ENCODE peak calls at places on chromosomes 6 and 20, in five cellular contexts. One of them, this sample, is unnamed.
A peak's percentile ranks its signal among the peaks of the same experiment; 100 is the strongest.

GRCh38 chr6:108942556-108943492 is 94.6 kb downstream of the ARMC2 start:
- DNase-seq in A549: no peak
- DNase-seq in HCT116: no peak
- DNase-seq in GM23338: no peak
- DNase-seq in HepG2: no peak
- DNase-seq in this sample: no peak

GRCh38 chr20:13337090-13337784 is 116.2 kb downstream of the ISM1 start:
- DNase-seq in A549: peak; percentile 69
- DNase-seq in HCT116: no peak
- DNase-seq in GM23338: no peak
- DNase-seq in HepG2: no peak
- DNase-seq in this sample: no peak

GRCh38 chr6:21597706-21598273 is 4.2 kb downstream of the SOX4 start:
- DNase-seq in A549: no peak
- DNase-seq in HCT116: no peak
- DNase-seq in GM23338: no peak
- DNase-seq in HepG2: no peak
- DNase-seq in this sample: no peak

GRCh38 chr20:9172908-9173307 is 104.0 kb downstream of the PLCB4 start:
- DNase-seq in A549: peak; percentile 34
- DNase-seq in HCT116: no peak
- DNase-seq in GM23338: no peak
- DNase-seq in HepG2: no peak
- DNase-seq in this sample: no peak

GRCh38 chr6:47135772-47136171 is 93.6 kb upstream of the ADGRF1 start:
- DNase-seq in A549: peak; percentile 91
- DNase-seq in HCT116: peak; percentile 85
- DNase-seq in GM23338: peak; percentile 17
- DNase-seq in HepG2: peak; percentile 97
- DNase-seq in this sample: no peak

GRCh38 chr6:149065658-149066556 is 251.6 kb upstream of the TAB2 start:
- DNase-seq in A549: no peak
- DNase-seq in HCT116: no peak
- DNase-seq in GM23338: no peak
- DNase-seq in HepG2: no peak
- DNase-seq in this sample: peak; percentile 95

GRCh38 chr6:139490482-139490881 is 116.0 kb upstream of the CITED2 start:
- DNase-seq in A549: peak; percentile 7
- DNase-seq in HCT116: no peak
- DNase-seq in GM23338: no peak
- DNase-seq in HepG2: peak; percentile 74
- DNase-seq in this sample: peak; percentile 67

GRCh38 chr6:106724848-106725247 is 95.5 kb downstream of the QRSL1 start:
- DNase-seq in A549: peak; percentile 70
- DNase-seq in HCT116: no peak
- DNase-seq in GM23338: no peak
- DNase-seq in HepG2: no peak
- DNase-seq in this sample: no peak

GRCh38 chr6:36847991-36848390 is 8.7 kb upstream of the CPNE5 start:
- DNase-seq in A549: no peak
- DNase-seq in HCT116: no peak
- DNase-seq in GM23338: no peak
- DNase-seq in HepG2: no peak
- DNase-seq in this sample: no peak

GRCh38 chr6:151674578-151674977 is 132.9 kb upstream of the ESR1 start:
- DNase-seq in A549: no peak
- DNase-seq in HCT116: no peak
- DNase-seq in GM23338: no peak
- DNase-seq in HepG2: no peak
- DNase-seq in this sample: no peak

GRCh38 chr20:38066969-38067716 is 33.6 kb downstream of the RPRD1B start:
- DNase-seq in A549: no peak
- DNase-seq in HCT116: no peak
- DNase-seq in GM23338: no peak
- DNase-seq in HepG2: no peak
- DNase-seq in this sample: no peak

GRCh38 chr6:156828280-156828703 is 51.1 kb downstream of the ARID1B start:
- DNase-seq in A549: peak; percentile 62
- DNase-seq in HCT116: peak; percentile 57
- DNase-seq in GM23338: no peak
- DNase-seq in HepG2: peak; percentile 39
- DNase-seq in this sample: no peak

GRCh38 chr6:81384921-81385320 is 367.6 kb downstream of the TENT5A start:
- DNase-seq in A549: no peak
- DNase-seq in HCT116: no peak
- DNase-seq in GM23338: no peak
- DNase-seq in HepG2: no peak
- DNase-seq in this sample: no peak

GRCh38 chr6:31493875-31494694 is 3.9 kb upstream of the MICB start:
- DNase-seq in A549: peak; percentile 70
- DNase-seq in HCT116: peak; percentile 66
- DNase-seq in GM23338: peak; percentile 93
- DNase-seq in HepG2: peak; percentile 70
- DNase-seq in this sample: peak; percentile 82

GRCh38 chr20:35232575-35232974 is 6.1 kb downstream of the MMP24 start:
- DNase-seq in A549: no peak
- DNase-seq in HCT116: no peak
- DNase-seq in GM23338: no peak
- DNase-seq in HepG2: no peak
- DNase-seq in this sample: no peak

GRCh38 chr20:58500256-58500655 is 14.9 kb downstream of the APCDD1L start:
- DNase-seq in A549: no peak
- DNase-seq in HCT116: no peak
- DNase-seq in GM23338: no peak
- DNase-seq in HepG2: no peak
- DNase-seq in this sample: no peak

GRCh38 chr20:42093041-42093440 is 474.9 kb upstream of the CHD6 start:
- DNase-seq in A549: no peak
- DNase-seq in HCT116: no peak
- DNase-seq in GM23338: no peak
- DNase-seq in HepG2: no peak
- DNase-seq in this sample: no peak

GRCh38 chr6:170442596-170442995 is 110.5 kb downstream of the PSMB1 start:
- DNase-seq in A549: no peak
- DNase-seq in HCT116: no peak
- DNase-seq in GM23338: no peak
- DNase-seq in HepG2: no peak
- DNase-seq in this sample: no peak

GRCh38 chr6:140105857-140106256 is 731.4 kb upstream of the CITED2 start:
- DNase-seq in A549: peak; percentile 7
- DNase-seq in HCT116: peak; percentile 37
- DNase-seq in GM23338: peak; percentile 73
- DNase-seq in HepG2: peak; percentile 39
- DNase-seq in this sample: no peak

GRCh38 chr6:50791900-50792508 is 26.7 kb upstream of the TFAP2B start:
- DNase-seq in A549: peak; percentile 34
- DNase-seq in HCT116: no peak
- DNase-seq in GM23338: peak; percentile 87
- DNase-seq in HepG2: peak; percentile 61
- DNase-seq in this sample: no peak

GRCh38 chr6:14910692-14911547 is 334.9 kb upstream of the JARID2 start:
- DNase-seq in A549: no peak
- DNase-seq in HCT116: no peak
- DNase-seq in GM23338: no peak
- DNase-seq in HepG2: no peak
- DNase-seq in this sample: peak; percentile 96

GRCh38 chr20:16189371-16189770 is 383.9 kb downstream of the KIF16B start:
- DNase-seq in A549: no peak
- DNase-seq in HCT116: no peak
- DNase-seq in GM23338: no peak
- DNase-seq in HepG2: no peak
- DNase-seq in this sample: no peak

GRCh38 chr20:56513096-56513806 is 11.3 kb upstream of the FAM209A start:
- DNase-seq in A549: no peak
- DNase-seq in HCT116: no peak
- DNase-seq in GM23338: peak; percentile 4
- DNase-seq in HepG2: no peak
- DNase-seq in this sample: no peak

GRCh38 chr6:72286911-72287311 is 335.0 kb upstream of the KCNQ5 start:
- DNase-seq in A549: no peak
- DNase-seq in HCT116: no peak
- DNase-seq in GM23338: no peak
- DNase-seq in HepG2: no peak
- DNase-seq in this sample: no peak

GRCh38 chr6:47655719-47656595 is 42.4 kb upstream of the ADGRF4 start:
- DNase-seq in A549: peak; percentile 33
- DNase-seq in HCT116: peak; percentile 62
- DNase-seq in GM23338: peak; percentile 59
- DNase-seq in HepG2: no peak
- DNase-seq in this sample: no peak

GRCh38 chr20:38106461-38106860 is 58.6 kb downstream of the TGM2 start:
- DNase-seq in A549: no peak
- DNase-seq in HCT116: no peak
- DNase-seq in GM23338: no peak
- DNase-seq in HepG2: no peak
- DNase-seq in this sample: no peak

GRCh38 chr6:328184-328670 is 35.9 kb downstream of the DUSP22 start:
- DNase-seq in A549: no peak
- DNase-seq in HCT116: no peak
- DNase-seq in GM23338: no peak
- DNase-seq in HepG2: no peak
- DNase-seq in this sample: no peak

GRCh38 chr6:110756817-110757216 is 58.5 kb downstream of the CDK19 start:
- DNase-seq in A549: no peak
- DNase-seq in HCT116: no peak
- DNase-seq in GM23338: no peak
- DNase-seq in HepG2: no peak
- DNase-seq in this sample: no peak

GRCh38 chr6:43107344-43108062 is 31.4 kb downstream of the PTK7 start:
- DNase-seq in A549: no peak
- DNase-seq in HCT116: no peak
- DNase-seq in GM23338: no peak
- DNase-seq in HepG2: no peak
- DNase-seq in this sample: no peak

GRCh38 chr6:87791029-87791428 is 89.0 kb upstream of the AKIRIN2 start:
- DNase-seq in A549: no peak
- DNase-seq in HCT116: no peak
- DNase-seq in GM23338: no peak
- DNase-seq in HepG2: no peak
- DNase-seq in this sample: no peak

DNA sequence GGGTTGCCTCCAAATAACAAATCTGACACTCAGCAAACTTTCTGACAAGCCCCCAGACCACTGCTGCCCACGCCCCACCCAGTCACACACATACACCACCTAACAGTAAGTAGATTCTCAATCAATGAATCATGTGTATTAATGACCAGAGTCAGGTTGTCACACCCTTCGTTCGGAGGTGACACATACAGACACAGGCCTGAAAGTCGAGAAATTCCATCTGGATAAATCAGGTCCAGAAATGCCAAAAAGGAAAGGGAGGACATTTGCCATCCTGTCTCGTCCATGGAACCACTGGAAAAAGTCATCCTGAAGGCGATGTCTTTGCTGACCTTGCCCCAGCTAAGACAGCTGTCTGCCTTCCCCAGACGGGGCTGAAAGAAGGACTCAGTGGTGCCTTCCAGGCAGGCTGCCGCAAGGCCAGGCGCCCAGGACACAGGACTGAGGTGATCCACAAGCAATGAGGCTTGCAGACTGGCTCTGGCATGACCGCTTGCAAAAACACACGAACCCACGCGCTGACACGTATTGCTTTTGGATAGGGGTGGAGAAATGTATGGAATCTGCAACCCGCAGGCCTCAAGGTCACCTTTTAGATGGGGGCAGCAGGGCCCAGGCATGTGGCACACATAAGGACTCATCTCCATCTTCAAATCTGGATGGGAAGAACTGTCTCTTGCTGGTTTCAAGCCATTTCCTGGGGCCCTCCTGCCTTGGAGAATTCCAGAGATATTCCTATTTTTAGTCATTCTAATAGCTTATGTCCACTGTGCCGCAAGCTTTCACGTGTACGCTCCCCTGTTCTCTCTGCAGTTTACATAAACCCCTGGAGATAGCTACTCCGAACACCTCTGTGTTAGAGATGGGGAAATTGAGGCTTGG is 9.0 kb downstream of the NFATC2 start:
- DNase-seq in A549: peak; percentile 25
- DNase-seq in HCT116: peak; percentile 79
- DNase-seq in GM23338: no peak
- DNase-seq in HepG2: peak; percentile 11
- DNase-seq in this sample: no peak
- H3K4me3 ChIP-seq in A549: no peak overlapping the region
- H3K4me3 ChIP-seq in HCT116: peak overlapping the region; percentile 45
- H3K4me3 ChIP-seq in GM23338: no peak overlapping the region
- H3K4me3 ChIP-seq in HepG2: no peak overlapping the region
- H3K4me3 ChIP-seq in this sample: no peak overlapping the region

GRCh38 chr6:33170176-33171095 is 21.8 kb downstream of the COL11A2 start:
- DNase-seq in A549: no peak
- DNase-seq in HCT116: no peak
- DNase-seq in GM23338: no peak
- DNase-seq in HepG2: no peak
- DNase-seq in this sample: no peak
- TF ChIP-seq REST in A549: no peak
- TF ChIP-seq REST in HCT116: no peak
- TF ChIP-seq REST in GM23338: no peak
- TF ChIP-seq REST in HepG2: no peak
- TF ChIP-seq REST in this sample: no peak

GRCh38 chr20:45094864-45095574 is 5.9 kb downstream of the KCNS1 start:
- DNase-seq in A549: no peak
- DNase-seq in HCT116: no peak
- DNase-seq in GM23338: no peak
- DNase-seq in HepG2: no peak
- DNase-seq in this sample: no peak

GRCh38 chr20:45098096-45098773 is 2.7 kb downstream of the KCNS1 start:
- DNase-seq in A549: no peak
- DNase-seq in HCT116: no peak
- DNase-seq in GM23338: peak; percentile 91
- DNase-seq in HepG2: no peak
- DNase-seq in this sample: peak; percentile 41

GRCh38 chr20:45095753-45096371 is 5.1 kb downstream of the KCNS1 start:
- DNase-seq in A549: peak; percentile 61
- DNase-seq in HCT116: peak; percentile 41
- DNase-seq in GM23338: peak; percentile 85
- DNase-seq in HepG2: peak; percentile 69
- DNase-seq in this sample: peak; percentile 64

GRCh38 chr20:45096781-45097180 is 4.1 kb downstream of the KCNS1 start:
- DNase-seq in A549: no peak
- DNase-seq in HCT116: no peak
- DNase-seq in GM23338: no peak
- DNase-seq in HepG2: no peak
- DNase-seq in this sample: no peak

GRCh38 chr20:45097485-45098095 is 3.3 kb downstream of the KCNS1 start:
- DNase-seq in A549: peak; percentile 32
- DNase-seq in HCT116: no peak
- DNase-seq in GM23338: peak; percentile 72
- DNase-seq in HepG2: no peak
- DNase-seq in this sample: peak; percentile 75
- H3K4me3 ChIP-seq in A549: no peak overlapping the region
- H3K4me3 ChIP-seq in HCT116: no peak overlapping the region
- H3K4me3 ChIP-seq in GM23338: peak overlapping the region; percentile 45
- H3K4me3 ChIP-seq in HepG2: no peak overlapping the region
- H3K4me3 ChIP-seq in this sample: peak overlapping the region; percentile 28

DNA sequence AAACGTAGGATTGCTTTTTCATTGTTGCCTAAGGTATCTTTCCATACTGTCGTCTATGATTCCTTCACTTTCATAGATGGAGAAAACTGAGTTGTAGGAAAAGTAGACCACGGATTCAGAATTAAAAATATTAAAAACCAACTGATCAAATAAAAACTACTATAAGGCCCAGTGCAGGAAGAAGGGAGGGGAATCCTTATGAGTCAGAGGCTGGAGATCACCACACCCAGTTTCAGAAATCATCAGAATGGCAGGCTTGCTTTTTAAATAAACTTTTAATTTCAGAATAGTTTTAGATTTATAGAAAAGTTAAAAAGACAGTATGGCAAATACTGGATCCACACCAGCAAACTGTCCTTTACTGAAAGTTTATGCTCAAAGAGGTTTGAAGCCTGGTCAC is 32.0 kb upstream of the POPDC3 start:
- DNase-seq in A549: no peak
- DNase-seq in HCT116: no peak
- DNase-seq in GM23338: no peak
- DNase-seq in HepG2: no peak
- DNase-seq in this sample: no peak
- TF ChIP-seq REST in A549: no peak
- TF ChIP-seq REST in HCT116: no peak
- TF ChIP-seq REST in GM23338: no peak
- TF ChIP-seq REST in HepG2: no peak
- TF ChIP-seq REST in this sample: no peak

This sample was measured in HL-60.